ENCODE peak calls at places on chromosomes 1 and 21, in five cellular contexts. C, A, V, Y and E are unnamed samples.

GRCh38 chr1:37752583-37753471 is 12.1 kb downstream of the EPHA10 start:
- DNase-seq in C (no peak), A (no peak), V (peak; percentile 20), Y (no peak), E (no peak)

GRCh38 chr1:222784916-222785315 is 29.9 kb upstream of the DISP1 start:
- DNase-seq in C (no peak), A (no peak), V (no peak), Y (no peak), E (no peak)

GRCh38 chr1:29581256-29581655 is 344.9 kb downstream of the PTPRU start:
- DNase-seq in C (no peak), A (no peak), V (peak; percentile 42), Y (no peak), E (no peak)

GRCh38 chr21:43270800-43271261 is 102.0 kb downstream of the CRYAA start:
- DNase-seq in C (no peak), A (no peak), V (no peak), Y (no peak), E (no peak)

GRCh38 chr1:168774241-168774640 is 45.2 kb upstream of the DPT start:
- DNase-seq in C (no peak), A (peak; percentile 43), V (no peak), Y (no peak), E (no peak)

GRCh38 chr1:145786271-145786670 is 37.6 kb downstream of the RNF115 start:
- DNase-seq in C (no peak), A (no peak), V (no peak), Y (no peak), E (peak; percentile 48)

GRCh38 chr1:21663951-21664805 is 5.0 kb downstream of the RAP1GAP start:
- DNase-seq in C (no peak), A (no peak), V (no peak), Y (no peak), E (no peak)

GRCh38 chr1:224589006-224589405 is 27.1 kb upstream of the CNIH3 start:
- DNase-seq in C (peak; percentile 54), A (no peak), V (no peak), Y (no peak), E (no peak)

GRCh38 chr1:83064589-83065242 is 934.2 kb downstream of the TTLL7 start:
- DNase-seq in C (peak; percentile 37), A (no peak), V (no peak), Y (no peak), E (no peak)

GRCh38 chr1:93723101-93723500 is 41.5 kb upstream of the BCAR3 start:
- DNase-seq in C (no peak), A (no peak), V (peak; percentile 26), Y (no peak), E (no peak)

GRCh38 chr1:18681423-18681835 is 50.8 kb downstream of the PAX7 start:
- DNase-seq in C (no peak), A (no peak), V (peak; percentile 60), Y (no peak), E (peak; percentile 59)

GRCh38 chr1:219927298-219927955 is 930 bp downstream of the SLC30A10 start:
- DNase-seq in C (no peak), A (no peak), V (no peak), Y (no peak), E (no peak)

GRCh38 chr1:219927956-219928790 is at the start of gene SLC30A10:
- DNase-seq in C (no peak), A (no peak), V (peak; percentile 9), Y (no peak), E (no peak)

GRCh38 chr1:219931033-219931432 is 2.7 kb upstream of the SLC30A10 start:
- DNase-seq in C (no peak), A (no peak), V (no peak), Y (no peak), E (no peak)

GRCh38 chr1:219926363-219926998 is 1.9 kb downstream of the SLC30A10 start:
- DNase-seq in C (no peak), A (no peak), V (peak; percentile 69), Y (no peak), E (no peak)

DNA sequence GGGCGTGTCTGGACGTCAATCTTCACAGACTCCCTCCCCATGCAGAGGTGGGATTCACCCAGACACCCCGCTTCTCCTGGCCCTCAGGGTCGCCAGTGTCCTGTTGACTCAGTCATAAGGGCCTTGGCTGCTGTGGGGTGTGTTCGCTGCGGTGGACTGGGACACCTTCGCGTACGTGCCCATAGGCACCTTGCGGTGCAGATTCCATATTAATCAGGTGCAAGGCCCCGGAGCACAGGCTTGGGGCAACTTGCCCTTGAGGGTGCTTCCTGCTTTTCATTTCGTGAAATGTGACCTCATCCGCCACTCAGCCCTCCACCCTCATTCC is 398 bp upstream of the SLC30A10 start:
- DNase-seq in C (no peak), A (no peak), V (no peak), Y (no peak), E (no peak)
- H3K4me3 ChIP-seq in C (peak overlapping the region; percentile 41), A (no peak overlapping the region), V (no peak overlapping the region), Y (peak overlapping the region; percentile 41), E (no peak overlapping the region)

DNA sequence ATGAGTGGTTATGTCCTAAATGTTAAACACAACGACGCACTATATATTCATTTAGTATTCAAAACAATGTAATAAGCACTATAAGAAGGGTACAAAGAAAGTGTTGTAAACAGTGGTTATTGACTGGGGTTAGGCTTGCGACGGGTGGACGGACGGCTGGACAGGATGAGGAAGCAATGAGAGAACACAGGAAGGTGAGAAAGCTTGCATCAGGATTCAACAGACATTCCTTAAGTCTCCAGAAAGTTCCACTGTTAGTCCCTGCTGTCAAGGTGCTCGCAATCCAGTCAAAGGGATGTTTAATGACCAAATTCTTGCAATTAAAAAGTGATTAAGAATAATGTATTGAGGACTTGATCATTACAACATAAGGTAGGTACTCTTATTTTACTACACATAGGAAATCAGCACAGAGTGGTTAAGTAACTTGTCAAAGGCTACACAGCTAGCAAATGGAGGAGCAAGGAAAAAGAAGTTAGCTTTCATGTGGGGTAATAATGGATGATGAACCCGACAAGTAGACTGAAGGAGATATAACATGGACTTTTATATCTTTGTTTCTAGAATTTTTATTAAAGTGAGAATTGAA is 991 bp upstream of the ACBD6 start:
- DNase-seq in C (no peak), A (no peak), V (peak; percentile 24), Y (no peak), E (no peak)
- H3K4me3 ChIP-seq in C (peak overlapping the region; percentile 74), A (peak overlapping the region; percentile 89), V (peak overlapping the region; percentile 90), Y (peak overlapping the region; percentile 91), E (peak overlapping the region; percentile 93)

GRCh38 chr21:36647279-36648093 is 51.4 kb upstream of the SIM2 start:
- DNase-seq in C (peak; percentile 60), A (no peak), V (peak; percentile 33), Y (no peak), E (no peak)

GRCh38 chr21:36642777-36643176 is 56.1 kb upstream of the SIM2 start:
- DNase-seq in C (no peak), A (no peak), V (no peak), Y (no peak), E (no peak)

GRCh38 chr21:36643374-36644250 is 55.3 kb upstream of the SIM2 start:
- DNase-seq in C (no peak), A (no peak), V (peak; percentile 34), Y (no peak), E (no peak)

GRCh38 chr21:36646645-36647044 is 52.3 kb upstream of the SIM2 start:
- DNase-seq in C (no peak), A (no peak), V (no peak), Y (no peak), E (no peak)

GRCh38 chr21:36646011-36646410 is 52.9 kb upstream of the SIM2 start:
- DNase-seq in C (no peak), A (no peak), V (no peak), Y (no peak), E (no peak)
- H3K4me3 ChIP-seq in C (no peak overlapping the region), A (no peak overlapping the region), V (no peak overlapping the region), Y (no peak overlapping the region), E (no peak overlapping the region)

GRCh38 chr1:113046569-113046968 is 26.4 kb upstream of the LRIG2 start:
- DNase-seq in C (no peak), A (no peak), V (no peak), Y (no peak), E (peak; percentile 82)
- H3K4me3 ChIP-seq in C (no peak overlapping the region), A (no peak overlapping the region), V (no peak overlapping the region), Y (no peak overlapping the region), E (no peak overlapping the region)

GRCh38 chr1:177119311-177119710 is 45.2 kb downstream of the ASTN1 start:
- DNase-seq in C (no peak), A (no peak), V (no peak), Y (no peak), E (no peak)
- H3K4me3 ChIP-seq in C (no peak overlapping the region), A (no peak overlapping the region), V (no peak overlapping the region), Y (no peak overlapping the region), E (no peak overlapping the region)

GRCh38 chr1:25744140-25744581 is 55.8 kb upstream of the SELENON start:
- DNase-seq in C (peak; percentile 29), A (peak; percentile 86), V (peak; percentile 68), Y (peak; percentile 12), E (no peak)
- H3K4me3 ChIP-seq in C (no peak overlapping the region), A (no peak overlapping the region), V (no peak overlapping the region), Y (no peak overlapping the region), E (no peak overlapping the region)

GRCh38 chr1:147080013-147080661 is 92.1 kb downstream of the PRKAB2 start:
- DNase-seq in C (no peak), A (no peak), V (peak; percentile 33), Y (no peak), E (no peak)
- H3K4me3 ChIP-seq in C (no peak overlapping the region), A (no peak overlapping the region), V (no peak overlapping the region), Y (no peak overlapping the region), E (no peak overlapping the region)

GRCh38 chr1:35269989-35270289 is 1.4 kb downstream of the ZMYM4 start:
- DNase-seq in C (no peak), A (no peak), V (no peak), Y (no peak), E (no peak)
- H3K4me3 ChIP-seq in C (peak overlapping the region; percentile 85), A (no peak overlapping the region), V (peak overlapping the region; percentile 79), Y (peak overlapping the region; percentile 86), E (peak overlapping the region; percentile 68)